ENCODE peak calls at places on chromosomes 3 and 15, in eight cellular contexts. Y is IMR-90, P is fibroblast of lung, I is PC-9, S is cardiac muscle cell, V is right lobe of liver, N is Caco-2, X is adrenal gland. U is an unnamed sample. For H3K4me1 and H3K9me3, the result is how much of the 10 kb centered on the place peaks cover.

GRCh38 chr3:43369404-43370345 is 83.3 kb downstream of the SNRK start:
- DNase-seq in V (no peak), X (no peak), I (no peak), P (no peak), N (no peak), S (no peak), Y (no peak), U (no peak)

GRCh38 chr3:156602424-156602823 is 47.5 kb upstream of the SSR3 start:
- DNase-seq in P (peak), X (no peak), V (no peak), I (no peak), S (no peak), Y (no peak), N (no peak), U (no peak)

GRCh38 chr3:188432826-188433525 is 279.0 kb downstream of the LPP start:
- DNase-seq in N (peak), X (peak), P (peak), Y (peak), V (no peak), I (no peak), S (no peak), U (no peak)

GRCh38 chr3:131883086-131883485 is 151.7 kb downstream of the CPNE4 start:
- DNase-seq in S (no peak), I (no peak), X (no peak), P (no peak), V (no peak), N (no peak), Y (no peak), U (no peak)

GRCh38 chr15:99826146-99826745 is 93.0 kb upstream of the LYSMD4 start:
- DNase-seq in V (no peak), Y (no peak), S (no peak), P (no peak), X (no peak), I (no peak), N (no peak), U (no peak)

GRCh38 chr3:13512451-13512850 is 32.3 kb downstream of the HDAC11 start:
- DNase-seq in N (no peak), P (no peak), X (no peak), Y (no peak), V (peak), S (no peak), I (no peak), U (no peak)

GRCh38 chr15:61008915-61009314 is 220.2 kb downstream of the RORA start:
- DNase-seq in P (no peak), X (no peak), Y (no peak), V (no peak), N (no peak), S (no peak), I (no peak), U (no peak)

GRCh38 chr15:60326824-60327654 is 70.7 kb downstream of the ANXA2 start:
- DNase-seq in Y (peak), I (peak), S (peak), P (peak), V (no peak), X (no peak), N (peak), U (peak)

GRCh38 chr3:53123953-53124352 is 6.3 kb downstream of the RFT1 start:
- DNase-seq in I (no peak), N (no peak), V (no peak), S (no peak), Y (no peak), P (no peak), X (no peak), U (no peak)

GRCh38 chr3:9912294-9912935 is 4.5 kb upstream of the IL17RC start:
- DNase-seq in P (peak), I (peak), V (no peak), N (no peak), S (no peak), X (peak), Y (peak), U (no peak)

GRCh38 chr3:160486459-160486869 is 36.9 kb upstream of the TRIM59 start:
- DNase-seq in S (peak), X (no peak), N (no peak), V (no peak), P (peak), Y (peak), I (no peak), U (peak)

GRCh38 chr3:56758539-56758981 is 43.2 kb downstream of the ARHGEF3 start:
- DNase-seq in P (peak), S (no peak), Y (peak), N (no peak), I (peak), V (no peak), X (peak), U (no peak)

GRCh38 chr15:88656760-88657221 is 18.0 kb downstream of the ISG20 start:
- DNase-seq in I (no peak), V (no peak), P (no peak), X (no peak), Y (no peak), N (no peak), S (no peak), U (no peak)

GRCh38 chr15:83016906-83017305 is 5.5 kb upstream of the C15orf40 start:
- DNase-seq in I (no peak), X (no peak), N (no peak), Y (no peak), V (no peak), P (no peak), S (no peak), U (no peak)

GRCh38 chr3:124315215-124316033 is 323.5 kb upstream of the ROPN1 start:
- DNase-seq in N (no peak), Y (peak), V (no peak), P (peak), S (no peak), I (no peak), X (peak), U (no peak)

GRCh38 chr3:9916734-9917680 is at the start of gene IL17RC:
- DNase-seq in X (peak), V (peak), P (peak), Y (peak), N (peak), I (peak), S (peak), U (peak)

GRCh38 chr15:62957130-62957529 is 85.4 kb upstream of the TPM1 start:
- DNase-seq in N (no peak), Y (peak), V (no peak), P (no peak), I (no peak), S (no peak), X (no peak), U (no peak)

GRCh38 chr3:73228425-73228824 is 167.0 kb downstream of the EBLN2 start:
- DNase-seq in S (no peak), P (no peak), Y (no peak), N (no peak), X (no peak), V (no peak), I (no peak), U (no peak)

GRCh38 chr3:61154788-61155187 is 96.5 kb downstream of the FHIT start:
- DNase-seq in V (no peak), P (no peak), Y (no peak), N (no peak), I (no peak), S (no peak), X (no peak), U (no peak)

GRCh38 chr3:73080201-73080966 is 18.9 kb downstream of the EBLN2 start:
- DNase-seq in N (no peak), Y (no peak), X (no peak), P (no peak), S (no peak), I (no peak), V (no peak), U (no peak)

GRCh38 chr3:37718647-37719046 is 143.0 kb upstream of the CTDSPL start:
- DNase-seq in P (no peak), N (no peak), S (no peak), V (no peak), I (no peak), Y (no peak), X (no peak), U (no peak)

GRCh38 chr3:152445227-152445626 is 176.5 kb downstream of the MBNL1 start:
- DNase-seq in I (no peak), S (no peak), X (no peak), Y (no peak), P (no peak), V (no peak), N (no peak), U (no peak)

GRCh38 chr3:70383360-70383831 is 71.0 kb upstream of the MDFIC2 start:
- DNase-seq in I (no peak), P (no peak), N (no peak), S (no peak), Y (no peak), V (no peak), X (no peak), U (no peak)

GRCh38 chr3:77038468-77038927 is 1.4 kb upstream of the ROBO2 start:
- DNase-seq in V (peak), X (peak), I (no peak), N (peak), P (peak), Y (peak), S (peak), U (peak)

GRCh38 chr3:147038456-147038855 is 367.9 kb downstream of the ZIC4 start:
- DNase-seq in P (no peak), I (no peak), Y (no peak), S (no peak), X (no peak), V (no peak), N (no peak), U (no peak)

GRCh38 chr3:143337387-143337786 is 217.8 kb downstream of the CHST2 start:
- DNase-seq in Y (no peak), X (no peak), N (no peak), I (no peak), P (no peak), S (no peak), V (no peak), U (no peak)

GRCh38 chr3:171458056-171458856 is 1.9 kb downstream of the TNIK start:
- DNase-seq in V (no peak), X (no peak), Y (no peak), S (no peak), P (peak), N (no peak), I (peak), U (no peak)

GRCh38 chr3:42979044-42979962 is at the start of gene GASK1A:
- DNase-seq in I (no peak), S (peak), P (no peak), N (peak), X (peak), Y (no peak), V (peak), U (no peak)

GRCh38 chr3:133283958-133284807 is 115.7 kb upstream of the BFSP2 start:
- DNase-seq in P (no peak), N (no peak), I (no peak), S (no peak), X (peak), V (no peak), Y (peak), U (no peak)

GRCh38 chr3:148075829-148076716 is 621.6 kb upstream of the AGTR1 start:
- DNase-seq in P (peak), I (no peak), V (no peak), S (peak), Y (peak), X (peak), N (peak), U (peak)

GRCh38 chr15:93235926-93236781 is 147.1 kb upstream of the RGMA start:
- DNase-seq in P (no peak), I (no peak), N (peak), S (no peak), X (peak), V (peak), Y (no peak), U (no peak)

GRCh38 chr3:39148116-39149058 is 5.0 kb downstream of the CSRNP1 start:
- DNase-seq in S (no peak), N (no peak), X (no peak), I (no peak), Y (peak), P (peak), V (no peak), U (no peak)

GRCh38 chr3:102092617-102093466 is 243.5 kb downstream of the NFKBIZ start:
- DNase-seq in N (no peak), P (no peak), S (peak), Y (peak), V (no peak), X (no peak), I (no peak), U (no peak)

GRCh38 chr15:70023064-70023768 is 74.5 kb downstream of the TLE3 start:
- DNase-seq in V (no peak), N (no peak), Y (peak), P (peak), S (no peak), I (peak), X (no peak), U (peak)

GRCh38 chr3:69240651-69241578 is 118.5 kb upstream of the LMOD3 start:
- DNase-seq in V (no peak), I (no peak), X (no peak), P (no peak), S (peak), N (peak), Y (no peak), U (peak)

GRCh38 chr15:90780916-90781315 is 63.8 kb downstream of the BLM start:
- DNase-seq in V (no peak), I (no peak), Y (no peak), N (no peak), P (no peak), S (no peak), X (no peak), U (no peak)

GRCh38 chr15:79738198-79738597 is 158.6 kb downstream of the MTHFS start:
- DNase-seq in N (no peak), X (no peak), I (no peak), Y (no peak), V (no peak), P (no peak), S (peak), U (no peak)

GRCh38 chr3:32839714-32840085 is 21.9 kb downstream of the TRIM71 start:
- DNase-seq in N (no peak), P (no peak), I (no peak), Y (no peak), V (no peak), S (no peak), X (no peak), U (no peak)

GRCh38 chr3:32837366-32837765 is 19.6 kb downstream of the TRIM71 start:
- DNase-seq in Y (no peak), N (no peak), V (no peak), S (no peak), P (no peak), X (no peak), I (no peak), U (no peak)

GRCh38 chr3:32835943-32836342 is 18.1 kb downstream of the TRIM71 start:
- DNase-seq in X (no peak), S (no peak), N (no peak), I (no peak), P (no peak), V (no peak), Y (no peak), U (no peak)

GRCh38 chr3:32836601-32837000 is 18.8 kb downstream of the TRIM71 start:
- DNase-seq in I (no peak), S (no peak), X (no peak), P (no peak), Y (no peak), N (no peak), V (no peak), U (no peak)

DNA sequence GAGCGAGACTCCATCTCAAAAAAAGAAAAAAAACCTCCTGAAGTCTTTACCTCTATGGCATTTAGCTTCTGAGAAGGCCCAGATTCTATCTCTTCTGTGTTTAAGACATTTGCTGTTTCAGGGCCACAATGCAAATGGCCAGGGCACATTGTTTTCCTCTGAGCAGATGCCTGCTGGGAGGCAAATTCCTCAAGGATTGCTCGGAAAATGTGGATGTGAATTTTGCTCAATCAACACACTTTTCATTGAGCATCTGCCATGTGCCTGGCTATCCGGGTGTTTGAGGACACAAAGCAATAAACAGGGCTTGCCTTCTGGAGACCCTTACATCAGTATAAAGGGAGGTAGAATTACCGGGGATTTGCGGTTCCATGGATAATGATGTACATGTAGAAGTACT is 20.0 kb downstream of the TRIM71 start:
- DNase-seq in I (no peak), X (no peak), P (no peak), V (no peak), N (no peak), Y (no peak), S (no peak), U (no peak)
- H3K4me1 ChIP-seq in I (under half), X (under half), P (under half), V (under half), N (half or more), Y (under half), S (half or more), U (half or more)

GRCh38 chr15:25238716-25239470 is 199.9 kb downstream of the UBE3A start:
- DNase-seq in Y (no peak), N (no peak), S (no peak), V (peak), X (no peak), I (no peak), P (no peak), U (no peak)
- H3K9me3 ChIP-seq in Y (half or more), N (under half), S (under half), V (under half), X (under half), I (under half), P (under half), U (under half)

GRCh38 chr3:100269410-100270217 is 8.8 kb downstream of the TBC1D23 start:
- DNase-seq in Y (peak), N (no peak), P (peak), V (no peak), I (peak), S (no peak), X (no peak), U (peak)

GRCh38 chr3:100268156-100268555 is 7.4 kb downstream of the TBC1D23 start:
- DNase-seq in N (no peak), X (no peak), S (no peak), V (no peak), P (peak), I (no peak), Y (peak), U (no peak)

GRCh38 chr3:100268986-100269385 is 8.2 kb downstream of the TBC1D23 start:
- DNase-seq in Y (peak), I (no peak), N (no peak), X (no peak), P (peak), S (no peak), V (no peak), U (no peak)

GRCh38 chr3:100271522-100271921 is 10.7 kb downstream of the TBC1D23 start:
- DNase-seq in X (no peak), I (no peak), P (no peak), Y (no peak), N (no peak), V (no peak), S (no peak), U (no peak)

DNA sequence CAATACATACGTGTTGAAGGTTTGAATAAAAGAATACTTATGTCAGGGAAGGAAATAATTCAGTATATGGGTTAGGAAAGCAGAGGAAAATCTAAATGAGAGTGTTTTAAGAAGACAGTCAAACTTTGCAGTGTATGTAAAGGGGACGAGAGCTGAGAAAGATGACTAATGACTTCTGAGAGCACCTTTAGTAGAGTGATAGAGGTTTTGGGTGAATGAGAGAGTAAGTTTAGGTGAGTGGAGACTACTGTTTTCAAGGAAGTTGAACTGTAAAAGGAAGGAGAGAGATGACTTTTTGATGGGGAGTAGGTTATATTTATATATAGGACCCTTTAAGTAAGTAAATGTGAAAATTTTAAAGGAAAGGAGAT is 9.4 kb downstream of the TBC1D23 start:
- DNase-seq in P (no peak), X (no peak), Y (no peak), S (no peak), I (no peak), V (no peak), N (no peak), U (no peak)
- H3K4me1 ChIP-seq in P (under half), X (under half), Y (under half), S (under half), I (under half), V (under half), N (under half), U (under half)

GRCh38 chr15:97976766-97977503 is 16.4 kb downstream of the ARRDC4 start:
- DNase-seq in S (no peak), N (no peak), V (no peak), Y (no peak), X (no peak), P (no peak), I (peak), U (no peak)

GRCh38 chr15:97978408-97979130 is 18.1 kb downstream of the ARRDC4 start:
- DNase-seq in X (peak), Y (no peak), N (peak), S (peak), P (no peak), I (no peak), V (peak), U (no peak)

GRCh38 chr15:97981058-97981457 is 20.6 kb downstream of the ARRDC4 start:
- DNase-seq in Y (no peak), N (no peak), X (no peak), V (no peak), S (no peak), I (no peak), P (no peak), U (no peak)

GRCh38 chr15:97977734-97978133 is 17.2 kb downstream of the ARRDC4 start:
- DNase-seq in Y (no peak), X (no peak), P (no peak), V (no peak), S (no peak), N (peak), I (peak), U (no peak)

DNA sequence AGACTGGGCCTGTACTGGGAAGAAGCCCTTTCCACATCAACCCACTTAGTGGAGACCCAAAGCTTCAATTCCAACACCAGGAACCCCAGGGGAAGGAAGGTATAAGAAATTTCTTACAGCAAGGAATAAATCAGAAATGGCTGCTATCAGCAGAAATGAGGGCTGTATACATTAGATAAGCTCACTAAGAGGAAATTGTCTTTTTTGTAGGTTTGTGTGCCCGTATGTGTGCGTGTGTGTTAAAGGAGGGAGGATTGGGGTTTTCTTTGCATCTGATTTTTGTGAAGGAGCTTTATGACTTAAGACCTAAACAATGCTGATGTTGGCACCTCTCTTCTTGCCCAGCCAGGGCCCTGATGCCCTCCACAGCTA is 18.6 kb downstream of the ARRDC4 start:
- DNase-seq in V (no peak), P (no peak), I (no peak), S (no peak), Y (no peak), X (no peak), N (no peak), U (no peak)
- H3K9me3 ChIP-seq in V (under half), P (under half), I (under half), S (under half), Y (under half), X (under half), N (under half), U (under half)

U was measured in HAP-1.